ENCODE peak calls at places on chromosomes 16 and 17, in ten cellular contexts. P, X, D, G, E, T, M, L, R and N are unnamed samples.

GRCh38 chr17:57289613-57290012 is 33.3 kb downstream of the MSI2 start:
- DNase-seq in D (no peak), M (no peak), T (no peak), G (no peak), R (no peak), E (no peak), P (no peak), X (no peak), L (no peak), N (no peak)

GRCh38 chr17:69268442-69269068 is 39.9 kb upstream of the ABCA10 start:
- DNase-seq in E (no peak), G (no peak), X (no peak), P (no peak), M (no peak), T (no peak), D (no peak), L (peak; percentile 76), R (no peak), N (no peak)

GRCh38 chr17:19386276-19386863 is 620 bp downstream of the MFAP4 start:
- DNase-seq in P (no peak), E (peak; percentile 62), D (peak; percentile 92), R (no peak), G (no peak), T (peak; percentile 84), L (peak; percentile 95), M (no peak), X (no peak), N (peak; percentile 28)

GRCh38 chr17:73336613-73337400 is 25.0 kb upstream of the CDC42EP4 start:
- DNase-seq in X (no peak), E (no peak), M (no peak), T (no peak), D (no peak), P (no peak), G (no peak), R (no peak), L (no peak), N (no peak)

GRCh38 chr16:11164482-11165270 is 91.3 kb downstream of the SOCS1 start:
- DNase-seq in G (no peak), L (no peak), M (no peak), R (no peak), P (no peak), E (no peak), D (no peak), X (no peak), T (no peak), N (no peak)

GRCh38 chr17:35915153-35915969 is 15.2 kb downstream of the RDM1 start:
- DNase-seq in M (no peak), L (peak; percentile 15), E (no peak), R (no peak), P (no peak), T (no peak), X (no peak), G (no peak), D (no peak), N (no peak)

GRCh38 chr17:81561494-81561885 is 9.3 kb upstream of the FAAP100 start:
- DNase-seq in D (peak; percentile 63), G (no peak), M (no peak), E (no peak), R (no peak), L (no peak), X (no peak), T (no peak), P (no peak), N (no peak)

GRCh38 chr17:40550608-40551007 is 14.7 kb downstream of the CCR7 start:
- DNase-seq in E (no peak), L (peak; percentile 95), D (peak; percentile 74), M (no peak), X (no peak), T (no peak), G (no peak), P (no peak), R (peak; percentile 16), N (no peak)

GRCh38 chr17:6084226-6085161 is 14.3 kb downstream of the WSCD1 start:
- DNase-seq in X (peak; percentile 46), E (no peak), M (no peak), D (no peak), L (no peak), G (no peak), P (no peak), R (no peak), T (no peak), N (no peak)

GRCh38 chr17:61368049-61368831 is 31.4 kb upstream of the TBX2 start:
- DNase-seq in T (no peak), M (no peak), R (no peak), E (no peak), P (no peak), L (no peak), D (no peak), X (no peak), G (no peak), N (no peak)

GRCh38 chr16:27823438-27823820 is 240.1 kb downstream of the GSG1L start:
- DNase-seq in P (no peak), T (no peak), R (no peak), M (no peak), G (no peak), X (no peak), E (no peak), D (no peak), L (no peak), N (no peak)

GRCh38 chr17:76700627-76701470 is 9.9 kb downstream of the MXRA7 start:
- DNase-seq in L (peak; percentile 81), D (peak; percentile 93), G (peak; percentile 86), E (peak; percentile 55), R (no peak), P (no peak), M (no peak), X (no peak), T (peak; percentile 82), N (no peak)

GRCh38 chr17:28810437-28810836 is 32.2 kb downstream of the FAM222B start:
- DNase-seq in L (no peak), X (no peak), E (no peak), G (no peak), P (no peak), R (no peak), T (peak; percentile 52), D (no peak), M (no peak), N (no peak)

GRCh38 chr16:35188288-35189155 is 1729.1 kb downstream of the TP53TG3F start:
- DNase-seq in M (no peak), R (no peak), G (no peak), T (no peak), E (no peak), D (no peak), L (no peak), X (no peak), P (no peak), N (no peak)

GRCh38 chr16:70576431-70577255 is 53.0 kb downstream of the SF3B3 start:
- DNase-seq in M (no peak), G (no peak), T (peak; percentile 86), E (no peak), D (peak; percentile 86), R (no peak), L (peak; percentile 87), P (no peak), X (no peak), N (no peak)

GRCh38 chr17:37417852-37418251 is 11.2 kb downstream of the TADA2A start:
- DNase-seq in R (no peak), P (no peak), M (no peak), G (no peak), X (no peak), E (no peak), T (no peak), D (peak; percentile 85), L (peak; percentile 18), N (no peak)

GRCh38 chr17:4711671-4712111 is 1.3 kb downstream of the ARRB2 start:
- DNase-seq in G (peak; percentile 49), E (no peak), D (no peak), L (no peak), T (no peak), M (no peak), R (no peak), P (no peak), X (no peak), N (no peak)

GRCh38 chr17:74859439-74860228 is at the start of gene GRIN2C:
- DNase-seq in L (no peak), D (no peak), M (no peak), G (no peak), E (no peak), P (peak; percentile 54), X (peak; percentile 29), T (no peak), R (peak; percentile 52), N (no peak)
- TF ChIP-seq CTCF in L (no peak), D (peak; percentile 24), M (no peak), G (peak; percentile 21), E (peak; percentile 25), P (peak; percentile 12), X (peak; percentile 65), T (peak; percentile 12), R (no peak), N (no peak)

GRCh38 chr17:17849863-17850373 is 13.1 kb upstream of the SREBF1 start:
- DNase-seq in P (no peak), D (peak; percentile 43), M (peak; percentile 37), L (peak; percentile 97), E (no peak), X (peak; percentile 31), R (no peak), T (no peak), G (peak; percentile 66), N (no peak)
- TF ChIP-seq CTCF in P (no peak), D (peak; percentile 34), M (peak; percentile 21), L (peak; percentile 50), E (no peak), X (peak; percentile 35), R (no peak), T (no peak), G (peak; percentile 27), N (peak; percentile 42)

GRCh38 chr17:45824901-45825492 is 19.7 kb upstream of the SPPL2C start:
- DNase-seq in X (no peak), T (no peak), L (no peak), E (no peak), D (no peak), P (no peak), G (no peak), M (no peak), R (no peak), N (no peak)

GRCh38 chr17:45825792-45826191 is 18.9 kb upstream of the SPPL2C start:
- DNase-seq in L (no peak), T (no peak), R (no peak), E (no peak), X (no peak), G (no peak), D (no peak), P (no peak), M (no peak), N (no peak)

GRCh38 chr17:45823598-45823997 is 21.1 kb upstream of the SPPL2C start:
- DNase-seq in D (no peak), P (no peak), R (no peak), M (no peak), T (no peak), L (no peak), X (no peak), E (no peak), G (no peak), N (no peak)

GRCh38 chr17:45826919-45827628 is 17.6 kb upstream of the SPPL2C start:
- DNase-seq in G (no peak), L (no peak), M (no peak), R (no peak), E (no peak), T (no peak), X (no peak), D (no peak), P (no peak), N (no peak)

GRCh38 chr17:45824475-45824874 is 20.2 kb upstream of the SPPL2C start:
- DNase-seq in R (no peak), E (no peak), P (no peak), G (no peak), T (no peak), L (no peak), X (no peak), D (no peak), M (no peak), N (no peak)
- TF ChIP-seq CTCF in R (no peak), E (no peak), P (no peak), G (no peak), T (no peak), L (no peak), X (no peak), D (no peak), M (no peak), N (no peak)

GRCh38 chr17:63440127-63440769 is 5.9 kb downstream of the CYB561 start:
- DNase-seq in T (no peak), E (no peak), M (peak; percentile 19), L (no peak), G (no peak), R (no peak), X (no peak), P (no peak), D (no peak), N (no peak)
- TF ChIP-seq CTCF in T (no peak), E (no peak), M (no peak), L (peak; percentile 11), G (no peak), R (no peak), X (no peak), P (no peak), D (no peak), N (no peak)